ENCODE peak calls at places on chromosomes 13 and 19, in nine cellular contexts. T is heart right ventricle, K is ovary, J is ascending aorta, B is tibial nerve, W is stomach, Q is IMR-90, E is suprapubic skin, F is heart left ventricle. N is an unnamed sample.

GRCh38 chr13:38563739-38564138 is 123.1 kb upstream of the FREM2 start:
- DNase-seq in T (no peak), Q (no peak), B (no peak), F (no peak), J (no peak), E (no peak), W (no peak), K (no peak), N (no peak)

GRCh38 chr19:49301165-49301865 is 23.7 kb downstream of the SLC6A16 start:
- DNase-seq in E (peak; percentile 82), J (peak; percentile 78), Q (peak; percentile 43), B (peak; percentile 40), K (peak; percentile 43), F (peak; percentile 58), T (peak; percentile 83), W (peak; percentile 79), N (peak; percentile 79)

GRCh38 chr13:67258482-67258881 is 28.3 kb upstream of the PCDH9 start:
- DNase-seq in J (no peak), F (no peak), B (no peak), W (no peak), T (no peak), K (no peak), Q (no peak), E (no peak), N (no peak)

GRCh38 chr19:56566904-56567273 is 379 bp upstream of the ZNF470 start:
- DNase-seq in J (peak; percentile 68), K (peak; percentile 54), B (no peak), T (peak; percentile 67), W (peak; percentile 46), Q (no peak), E (peak; percentile 66), F (peak; percentile 64), N (peak; percentile 57)

GRCh38 chr13:30679483-30680330 is 55.6 kb upstream of the ALOX5AP start:
- DNase-seq in F (no peak), K (no peak), E (no peak), W (no peak), B (no peak), J (no peak), T (no peak), Q (peak; percentile 41), N (no peak)

GRCh38 chr13:110907951-110908898 is 6.6 kb downstream of the ANKRD10 start:
- DNase-seq in W (peak; percentile 71), T (no peak), Q (peak; percentile 72), K (no peak), F (no peak), J (no peak), E (no peak), B (no peak), N (no peak)

GRCh38 chr19:48819366-48819816 is 8.6 kb upstream of the BCAT2 start:
- DNase-seq in E (peak; percentile 96), T (peak; percentile 85), Q (peak; percentile 79), F (peak; percentile 80), J (peak; percentile 95), W (peak; percentile 97), K (peak; percentile 92), B (peak; percentile 86), N (peak; percentile 98)

GRCh38 chr19:18504886-18505610 is 16.8 kb downstream of the ELL start:
- DNase-seq in B (no peak), T (no peak), E (no peak), Q (no peak), W (no peak), K (no peak), F (no peak), J (no peak), N (no peak)

GRCh38 chr19:3573162-3573857 is 566 bp downstream of the HMG20B start:
- DNase-seq in K (peak; percentile 37), Q (no peak), B (no peak), F (no peak), J (no peak), E (no peak), W (peak; percentile 33), T (peak; percentile 43), N (no peak)

DNA sequence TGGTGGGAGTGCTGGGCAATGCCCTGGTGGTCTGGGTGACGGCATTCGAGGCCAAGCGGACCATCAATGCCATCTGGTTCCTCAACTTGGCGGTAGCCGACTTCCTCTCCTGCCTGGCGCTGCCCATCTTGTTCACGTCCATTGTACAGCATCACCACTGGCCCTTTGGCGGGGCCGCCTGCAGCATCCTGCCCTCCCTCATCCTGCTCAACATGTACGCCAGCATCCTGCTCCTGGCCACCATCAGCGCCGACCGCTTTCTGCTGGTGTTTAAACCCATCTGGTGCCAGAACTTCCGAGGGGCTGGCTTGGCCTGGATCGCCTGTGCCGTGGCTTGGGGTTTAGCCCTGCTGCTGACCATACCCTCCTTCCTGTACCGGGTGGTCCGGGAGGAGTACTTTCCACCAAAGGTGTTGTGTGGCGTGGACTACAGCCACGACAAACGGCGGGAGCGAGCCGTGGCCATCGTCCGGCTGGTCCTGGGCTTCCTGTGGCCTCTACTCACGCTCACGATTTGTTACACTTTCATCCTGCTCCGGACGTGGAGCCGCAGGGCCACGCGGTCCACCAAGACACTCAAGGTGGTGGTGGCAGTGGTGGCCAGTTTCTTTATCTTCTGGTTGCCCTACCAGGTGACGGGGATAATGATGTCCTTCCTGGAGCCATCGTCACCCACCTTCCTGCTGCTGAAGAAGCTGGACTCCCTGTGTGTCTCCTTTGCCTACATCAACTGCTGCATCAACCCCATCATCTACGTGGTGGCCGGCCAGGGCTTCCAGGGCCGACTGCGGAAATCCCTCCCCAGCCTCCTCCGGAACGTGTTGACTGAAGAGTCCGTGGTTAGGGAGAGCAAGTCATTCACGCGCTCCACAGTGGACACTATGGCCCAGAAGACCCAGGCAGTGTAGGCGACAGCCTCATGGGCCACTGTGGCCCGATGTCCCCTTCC is 10.5 kb downstream of the C5AR1 start:
- DNase-seq in J (no peak), F (no peak), B (no peak), Q (no peak), E (no peak), T (no peak), K (no peak), W (no peak), N (no peak)
- TF ChIP-seq CTCF in J (no peak), F (no peak), B (no peak), Q (no peak), E (no peak), T (no peak), K (no peak), W (no peak), N (no peak)

GRCh38 chr13:28027607-28028364 is 39.3 kb upstream of the URAD start:
- DNase-seq in Q (no peak), J (no peak), F (no peak), E (no peak), W (no peak), K (no peak), B (no peak), T (no peak), N (no peak)
- H3K36me3 ChIP-seq in Q (no peaks in the 10 kb centered on the region), J (no peaks in the 10 kb centered on the region), F (no peaks in the 10 kb centered on the region), E (no peaks in the 10 kb centered on the region), W (no peaks in the 10 kb centered on the region), K (no peaks in the 10 kb centered on the region), B (no peaks in the 10 kb centered on the region), T (no peaks in the 10 kb centered on the region), N (no peaks in the 10 kb centered on the region)

DNA sequence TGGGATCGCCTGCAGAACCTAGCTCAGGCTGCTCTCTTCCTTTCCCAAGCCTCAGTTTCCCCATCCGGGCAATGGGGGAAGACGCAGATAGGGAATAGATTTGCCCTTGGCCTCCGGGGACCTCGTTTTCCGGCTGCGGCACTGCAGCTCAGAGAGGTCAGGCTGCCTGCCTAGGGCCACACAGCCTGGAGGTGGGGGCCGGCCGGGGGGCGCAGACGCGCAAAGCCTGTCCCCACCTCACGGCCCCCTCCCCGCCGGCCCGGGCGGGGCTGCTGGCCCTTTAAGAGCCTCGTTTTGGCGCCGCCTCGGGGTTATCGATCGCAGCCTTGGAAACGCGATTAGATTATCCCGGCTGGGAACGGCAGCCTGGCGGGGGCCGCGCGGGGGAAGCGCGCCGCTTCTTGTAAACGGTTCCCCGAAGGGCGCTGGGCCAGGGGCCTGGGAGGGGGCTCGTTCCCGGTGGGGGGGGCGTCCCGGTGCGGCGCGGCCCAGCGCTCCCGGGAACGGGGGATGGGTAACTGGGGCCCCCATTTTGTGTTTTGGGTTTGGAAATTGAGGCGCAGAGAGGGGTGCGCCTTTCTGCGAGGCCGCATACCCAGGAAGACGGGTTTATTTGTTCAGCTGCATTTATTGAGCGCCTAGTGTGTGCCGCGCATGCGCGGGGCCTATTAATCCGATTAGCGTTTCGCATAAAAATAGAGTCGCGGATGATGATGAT is 23.4 kb upstream of the TCF3 start:
- DNase-seq in T (no peak), J (no peak), K (no peak), F (no peak), B (no peak), Q (no peak), E (no peak), W (peak; percentile 60), N (no peak)
- H3K27me3 ChIP-seq in T (peaks cover 40% of the 10 kb centered on the region), J (peaks cover 23% of the 10 kb centered on the region), K (peaks cover 13% of the 10 kb centered on the region), F (peaks cover 86% of the 10 kb centered on the region), B (peaks cover 97% of the 10 kb centered on the region), Q (peaks cover 53% of the 10 kb centered on the region), E (peaks cover 91% of the 10 kb centered on the region), W (peaks cover 100% of the 10 kb centered on the region), N (peaks cover 27% of the 10 kb centered on the region)

DNA sequence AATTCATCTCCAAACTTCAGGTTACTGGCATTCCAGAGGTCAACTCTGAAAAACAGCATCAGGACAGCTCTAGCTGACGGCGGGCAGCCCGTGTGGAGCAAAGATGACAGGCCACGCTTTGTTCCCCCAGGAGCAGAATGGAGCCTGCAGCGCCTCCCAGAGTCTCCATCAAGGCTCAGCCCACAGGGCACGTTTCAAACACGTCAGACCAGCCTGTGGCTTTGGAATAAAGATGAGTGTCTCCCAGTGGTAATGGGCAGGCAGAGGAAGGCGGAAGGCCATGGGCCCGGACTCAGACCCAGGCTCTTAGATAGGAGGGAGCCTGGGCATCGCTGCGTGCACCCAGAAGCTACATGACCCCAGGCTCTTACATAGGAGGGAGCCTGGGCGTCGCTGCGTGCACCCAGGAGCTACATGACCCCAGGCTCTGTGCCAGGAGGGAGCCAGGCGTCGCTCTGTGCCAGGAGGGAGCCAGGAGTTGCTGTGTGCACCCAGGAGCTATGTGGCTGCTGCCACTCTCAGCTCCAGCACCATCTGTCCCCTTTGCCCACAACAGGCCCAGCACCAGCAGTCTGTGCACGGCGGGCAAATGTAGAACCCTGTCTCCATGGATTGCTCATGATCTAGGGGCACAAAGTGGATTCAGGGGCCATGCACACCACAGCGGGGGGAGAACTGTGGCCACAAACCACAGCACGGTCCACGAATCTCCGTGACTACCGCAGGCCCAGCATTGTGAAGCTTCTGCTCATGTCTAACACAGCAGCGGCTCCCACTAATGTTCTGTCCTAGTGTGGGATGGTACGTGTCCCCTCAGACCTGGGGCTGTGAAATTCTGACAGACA is 47.8 kb upstream of the C13orf46 start:
- DNase-seq in W (no peak), K (no peak), J (no peak), E (no peak), Q (no peak), F (no peak), T (peak; percentile 5), B (no peak), N (no peak)
- TF ChIP-seq CTCF in W (no peak), K (no peak), J (no peak), E (no peak), Q (no peak), F (no peak), T (no peak), B (no peak), N (no peak)

DNA sequence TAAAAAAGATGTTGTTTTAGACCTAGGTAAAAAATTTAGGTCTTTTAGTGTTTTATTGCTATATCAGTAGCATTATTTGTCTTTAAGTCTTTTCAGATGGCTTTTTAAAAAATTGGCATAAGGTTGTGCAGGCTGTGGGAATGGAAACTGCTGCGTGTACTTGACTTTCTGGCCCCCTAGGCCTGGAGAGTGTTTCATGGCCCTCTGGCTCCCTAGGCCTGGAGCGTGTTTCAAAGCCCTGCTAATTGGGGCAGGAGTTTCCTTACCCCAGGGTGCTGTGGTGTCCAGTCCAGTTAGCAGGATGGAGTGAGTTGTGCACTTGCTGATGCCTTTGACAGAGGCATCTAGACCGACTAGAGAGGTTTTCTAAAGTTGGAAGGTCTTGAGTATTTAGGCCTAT is 23.8 kb downstream of the PRAM1 start:
- DNase-seq in J (no peak), E (no peak), T (no peak), W (no peak), B (no peak), Q (no peak), K (no peak), F (no peak), N (no peak)
- H3K36me3 ChIP-seq in J (peaks cover 51% of the 10 kb centered on the region), E (peaks cover 52% of the 10 kb centered on the region), T (peaks cover 88% of the 10 kb centered on the region), W (peaks cover 97% of the 10 kb centered on the region), B (no peaks in the 10 kb centered on the region), Q (peaks cover 57% of the 10 kb centered on the region), K (no peaks in the 10 kb centered on the region), F (peaks cover 88% of the 10 kb centered on the region), N (peaks cover 54% of the 10 kb centered on the region)